ENCODE peak calls at places on chromosomes 11 and 22, in seven cellular contexts. Y, Z, C, R, A, X and B are unnamed samples. For H3K36me3, the result is how much of the 10 kb centered on the place peaks cover.

GRCh38 chr11:18671246-18671645 is 27.3 kb upstream of the TMEM86A start:
- DNase-seq in Z (no peak), R (no peak), A (no peak), C (no peak), Y (peak), X (no peak), B (no peak)

GRCh38 chr11:34806875-34807274 is 109.3 kb downstream of the APIP start:
- DNase-seq in A (no peak), Z (no peak), R (no peak), C (no peak), Y (no peak), X (no peak), B (no peak)

GRCh38 chr11:118691926-118692830 is 12.7 kb upstream of the TREH start:
- DNase-seq in R (no peak), C (no peak), Z (no peak), Y (peak), A (no peak), X (peak), B (no peak)

GRCh38 chr11:102527701-102528100 is 2.8 kb downstream of the MMP7 start:
- DNase-seq in Z (no peak), Y (peak), X (no peak), C (peak), R (no peak), A (no peak), B (no peak)

GRCh38 chr22:38153821-38154562 is 27.6 kb downstream of the PLA2G6 start:
- DNase-seq in A (peak), R (no peak), X (no peak), Y (no peak), Z (peak), C (no peak), B (no peak)

GRCh38 chr22:46522743-46523300 is 14.6 kb downstream of the CELSR1 start:
- DNase-seq in C (no peak), A (no peak), Y (no peak), R (no peak), X (no peak), Z (no peak), B (no peak)

GRCh38 chr22:25551396-25551795 is 13.1 kb upstream of the GRK3 start:
- DNase-seq in A (no peak), R (no peak), Y (no peak), X (no peak), Z (no peak), C (no peak), B (no peak)

GRCh38 chr11:33827206-33827605 is 52.9 kb upstream of the FBXO3 start:
- DNase-seq in Z (no peak), R (no peak), A (no peak), Y (peak), C (no peak), X (no peak), B (no peak)

GRCh38 chr11:114280696-114281095 is 15.5 kb upstream of the NNMT start:
- DNase-seq in X (no peak), R (peak), Y (peak), Z (peak), A (peak), C (peak), B (no peak)

GRCh38 chr11:107836811-107837210 is 21.8 kb downstream of the SLC35F2 start:
- DNase-seq in Z (no peak), X (no peak), C (no peak), Y (peak), R (no peak), A (no peak), B (no peak)

GRCh38 chr11:33682446-33682845 is 18.2 kb downstream of the C11orf91 start:
- DNase-seq in R (no peak), Y (peak), X (no peak), Z (no peak), A (no peak), C (no peak), B (no peak)

GRCh38 chr11:64238076-64238475 is 2.8 kb upstream of the FKBP2 start:
- DNase-seq in A (no peak), Y (no peak), C (no peak), Z (no peak), X (no peak), R (no peak), B (no peak)

GRCh38 chr11:134607963-134608750 is 196.1 kb upstream of the B3GAT1 start:
- DNase-seq in X (no peak), A (no peak), R (no peak), Z (no peak), C (no peak), Y (no peak), B (no peak)

GRCh38 chr11:66543263-66544107 is 2.4 kb downstream of the ZDHHC24 start:
- DNase-seq in R (no peak), Y (no peak), X (peak), A (peak), Z (no peak), C (peak), B (no peak)

GRCh38 chr11:114219559-114220349 is 76.4 kb upstream of the NNMT start:
- DNase-seq in A (no peak), Z (no peak), R (peak), C (no peak), Y (no peak), X (no peak), B (no peak)

GRCh38 chr22:36453266-36453607 is 28.2 kb downstream of the TXN2 start:
- DNase-seq in A (no peak), C (no peak), R (no peak), Y (peak), X (no peak), Z (no peak), B (no peak)

GRCh38 chr11:114377612-114378267 is 22.6 kb downstream of the C11orf71 start:
- DNase-seq in R (no peak), Y (peak), C (peak), Z (no peak), X (no peak), A (no peak), B (no peak)

GRCh38 chr11:13495929-13496328 is at the start of gene PTH:
- DNase-seq in R (no peak), Y (no peak), Z (no peak), A (no peak), X (no peak), C (no peak), B (no peak)

GRCh38 chr22:36425977-36426523 is 38.3 kb upstream of the MYH9 start:
- DNase-seq in A (no peak), X (no peak), Y (no peak), Z (no peak), R (no peak), C (no peak), B (no peak)

GRCh38 chr11:116412118-116412889 is 360.5 kb downstream of the BUD13 start:
- DNase-seq in R (peak), Y (peak), X (no peak), A (no peak), Z (no peak), C (no peak), B (no peak)

GRCh38 chr22:23054531-23055257 is 15.6 kb upstream of the GNAZ start:
- DNase-seq in X (no peak), R (no peak), C (no peak), Y (no peak), A (no peak), Z (no peak), B (no peak)

GRCh38 chr11:80529722-80530121 is 1088.9 kb upstream of the TENM4 start:
- DNase-seq in A (no peak), X (no peak), Z (no peak), Y (no peak), R (no peak), C (no peak), B (no peak)

GRCh38 chr11:73173755-73174494 is 31.8 kb upstream of the FCHSD2 start:
- DNase-seq in C (no peak), X (no peak), A (peak), Z (peak), R (no peak), Y (no peak), B (no peak)

GRCh38 chr11:121540627-121541026 is 87.9 kb upstream of the SORL1-AS1 start:
- DNase-seq in X (no peak), R (no peak), Y (no peak), A (no peak), Z (no peak), C (peak), B (no peak)

GRCh38 chr11:73312806-73313403 is 4.8 kb downstream of the ARHGEF17 start:
- DNase-seq in X (no peak), Y (no peak), A (no peak), R (no peak), C (no peak), Z (peak), B (no peak)

GRCh38 chr11:108340958-108341357 is 118.1 kb downstream of the ATM start:
- DNase-seq in C (no peak), A (no peak), Y (peak), X (no peak), Z (no peak), R (peak), B (no peak)

GRCh38 chr11:21658654-21659193 is 534.2 kb upstream of the ANO5 start:
- DNase-seq in A (no peak), X (no peak), C (no peak), Z (no peak), R (no peak), Y (no peak), B (no peak)

GRCh38 chr11:109735139-109735538 is 313.1 kb downstream of the C11orf87 start:
- DNase-seq in C (peak), X (no peak), A (no peak), R (no peak), Z (no peak), Y (no peak), B (no peak)

GRCh38 chr22:48955351-48956311 is 872.0 kb downstream of the BRD1 start:
- DNase-seq in C (no peak), Y (no peak), R (no peak), X (no peak), A (no peak), Z (no peak), B (no peak)

GRCh38 chr22:37803636-37804371 is 3.9 kb upstream of the GCAT start:
- DNase-seq in Y (no peak), X (no peak), A (no peak), R (no peak), C (no peak), Z (no peak), B (no peak)

GRCh38 chr11:134670247-134670646 is 258.2 kb upstream of the B3GAT1 start:
- DNase-seq in C (no peak), A (no peak), X (no peak), Y (no peak), Z (peak), R (no peak), B (no peak)

GRCh38 chr11:44618561-44619425 is 53.3 kb downstream of the CD82 start:
- DNase-seq in X (no peak), A (no peak), C (no peak), Z (peak), R (no peak), Y (no peak), B (no peak)

GRCh38 chr22:37472418-37473006 is 13.7 kb downstream of the MFNG start:
- DNase-seq in Z (no peak), A (peak), R (no peak), Y (peak), X (peak), C (peak), B (no peak)

GRCh38 chr22:29830585-29830984 is 7.5 kb downstream of the ASCC2 start:
- DNase-seq in X (no peak), C (no peak), Y (peak), Z (no peak), A (no peak), R (no peak), B (no peak)

GRCh38 chr11:24861440-24861839 is 364.6 kb downstream of the LUZP2 start:
- DNase-seq in C (no peak), X (no peak), A (no peak), Z (no peak), R (no peak), Y (no peak), B (no peak)

DNA sequence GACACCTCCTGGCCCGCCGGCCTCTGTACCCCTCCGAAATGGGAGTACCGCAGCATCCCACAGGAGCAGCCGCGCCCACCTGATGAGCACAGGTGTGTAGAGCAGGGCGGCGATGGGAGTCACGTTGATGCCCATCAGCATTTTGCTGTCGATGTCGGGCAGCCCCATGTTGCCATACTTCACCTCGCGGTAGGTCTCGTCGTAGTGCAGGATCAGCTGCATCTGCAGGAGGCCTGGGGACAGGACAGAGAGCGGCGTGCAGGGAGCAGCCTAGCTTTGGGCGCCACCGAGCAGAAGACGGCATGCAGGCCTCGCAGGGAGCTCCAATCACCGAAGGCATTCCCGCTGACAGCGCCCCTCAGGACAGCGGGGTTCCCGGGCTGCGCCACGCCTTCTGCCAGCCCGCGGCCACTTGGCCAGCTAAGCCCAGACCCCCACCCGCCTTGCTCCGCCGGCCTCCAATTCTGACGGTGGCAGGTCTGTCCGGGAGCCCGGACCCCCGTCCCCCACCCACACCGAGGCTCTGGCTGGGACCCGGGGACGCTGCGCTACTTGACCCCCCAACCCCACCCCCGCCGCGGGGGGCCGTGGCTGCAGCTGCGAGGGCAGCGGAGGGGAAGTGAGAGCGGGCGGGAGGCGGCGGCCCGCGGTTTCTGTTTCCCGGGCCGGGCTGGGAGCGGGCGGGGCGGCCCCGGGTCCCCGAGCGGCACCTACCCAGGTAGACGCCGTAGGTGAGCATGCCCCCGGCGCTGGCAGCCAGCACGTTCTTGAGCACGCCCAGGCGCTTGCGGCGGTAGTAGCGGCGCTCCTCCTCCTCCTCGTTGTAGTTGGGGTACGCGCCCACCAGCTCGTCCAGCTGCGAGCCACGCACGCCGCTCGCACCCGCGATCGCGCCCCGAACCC is 703 bp downstream of the UNC93B1 start:
- DNase-seq in X (peak), Z (no peak), A (peak), Y (peak), R (no peak), C (no peak), B (no peak)
- H3K4me3 ChIP-seq in X (no peak), Z (peak), A (peak), Y (peak), R (peak), C (peak), B (peak)

GRCh38 chr11:78069465-78069864 is 5.8 kb downstream of the THRSP start:
- DNase-seq in X (no peak), A (peak), Y (no peak), R (no peak), Z (no peak), C (no peak), B (no peak)
- H3K36me3 ChIP-seq in X (under half), A (under half), Y (under half), R (under half), Z (half or more), C (half or more), B (under half)

DNA sequence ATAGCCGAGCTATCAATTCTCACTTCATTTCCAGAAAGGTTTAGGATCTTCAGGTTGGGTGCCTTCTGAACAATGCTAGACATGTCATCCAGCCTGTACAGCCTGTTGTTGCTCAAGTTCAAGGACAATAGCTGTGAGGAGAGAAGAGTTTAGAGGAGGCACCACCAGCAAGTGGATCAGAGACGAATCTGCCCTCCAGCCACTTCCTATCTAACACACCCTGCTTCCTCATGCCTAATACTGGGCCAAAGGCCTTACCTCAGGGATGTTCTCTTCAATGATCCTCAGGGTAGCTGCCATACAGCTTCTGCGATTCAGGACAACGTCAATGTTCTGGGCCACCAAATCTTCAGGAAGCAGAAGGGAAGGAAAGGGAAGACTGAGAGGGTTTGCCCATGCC is 4.2 kb downstream of the NXF1 start:
- DNase-seq in X (no peak), A (no peak), C (no peak), R (no peak), Z (no peak), Y (no peak), B (no peak)
- H3K4me3 ChIP-seq in X (no peak), A (no peak), C (no peak), R (no peak), Z (no peak), Y (no peak), B (no peak)

GRCh38 chr11:94868468-94868867 is 100.3 kb downstream of the AMOTL1 start:
- DNase-seq in A (no peak), X (no peak), Y (no peak), R (no peak), C (no peak), Z (no peak), B (no peak)
- H3K36me3 ChIP-seq in A (under half), X (under half), Y (under half), R (under half), C (under half), Z (half or more), B (half or more)

GRCh38 chr22:42365337-42365865 is 66.8 kb downstream of the NFAM1 start:
- DNase-seq in A (no peak), Z (peak), Y (no peak), R (no peak), X (no peak), C (peak), B (no peak)
- H3K4me3 ChIP-seq in A (no peak), Z (no peak), Y (no peak), R (no peak), X (no peak), C (peak), B (peak)

DNA sequence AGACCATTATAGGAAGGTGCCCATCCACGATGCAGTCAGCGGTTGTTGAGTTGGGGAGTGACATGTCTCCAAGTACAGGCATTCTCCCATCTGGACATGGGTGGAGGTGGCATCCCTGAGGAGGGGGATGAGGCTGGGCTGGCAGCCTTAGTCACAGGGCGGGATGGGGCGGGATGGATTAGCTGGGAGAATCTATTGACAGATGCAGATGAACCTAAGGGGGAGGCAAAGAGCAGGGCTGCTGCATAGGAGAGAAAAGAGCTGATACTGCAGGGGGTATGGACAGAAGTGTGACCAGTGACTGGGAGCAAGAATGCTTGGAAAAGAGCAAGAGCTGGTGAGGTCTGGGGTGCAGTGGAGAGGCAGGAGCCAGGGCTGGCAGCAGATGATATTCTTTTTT is 42.7 kb downstream of the SCN3B start:
- DNase-seq in C (no peak), Y (no peak), A (no peak), X (no peak), Z (no peak), R (no peak), B (no peak)
- H3K36me3 ChIP-seq in C (under half), Y (half or more), A (under half), X (under half), Z (under half), R (under half), B (under half)

DNA sequence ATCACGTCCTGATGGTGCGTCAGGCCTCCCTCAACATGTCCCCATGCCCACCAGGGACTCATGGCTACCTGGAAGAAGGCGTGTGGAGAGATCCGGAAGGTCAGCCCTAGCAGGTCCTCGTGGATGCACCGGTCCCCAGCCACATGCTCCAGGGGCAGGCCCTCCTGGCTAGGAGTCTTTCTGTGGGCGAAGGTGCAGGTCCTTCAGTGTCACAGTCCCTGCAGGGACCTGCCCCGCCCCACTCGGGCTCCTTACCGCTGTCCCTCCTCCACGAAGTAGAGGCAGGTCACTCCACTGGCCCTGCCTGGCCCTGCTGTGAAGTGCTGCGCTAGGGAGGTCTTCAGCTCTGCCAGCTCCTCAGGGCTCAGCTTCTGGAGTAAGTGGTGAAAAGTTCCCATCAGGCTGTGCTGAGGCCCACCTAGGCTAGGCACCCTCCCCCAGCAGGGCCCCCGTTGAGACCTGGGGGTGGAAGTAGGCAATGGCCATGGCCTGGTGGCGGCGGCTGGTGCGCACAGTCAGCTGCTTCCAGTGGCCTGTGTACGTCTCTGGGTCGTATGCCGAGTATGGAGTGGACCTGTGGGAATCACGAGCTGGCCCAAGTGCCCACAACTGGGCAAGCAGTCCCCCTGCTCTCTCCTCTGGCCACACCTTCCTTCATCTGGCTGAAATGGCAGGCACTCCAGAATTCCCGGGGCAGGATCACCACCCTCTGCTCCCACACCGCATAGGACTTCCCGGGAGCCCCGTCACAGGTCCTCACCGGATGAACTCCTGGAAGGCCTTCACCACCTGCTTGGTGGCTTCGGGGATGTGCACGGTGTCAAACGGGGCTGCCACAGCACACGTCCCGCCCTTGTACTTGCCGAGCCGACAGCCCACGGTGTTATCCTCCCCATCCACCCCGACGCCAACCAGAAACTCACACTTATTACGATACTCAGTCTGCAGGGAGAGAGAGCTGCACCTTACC is 1.1 kb upstream of the RANBP1 start:
- DNase-seq in C (no peak), A (no peak), Y (no peak), Z (no peak), X (no peak), R (no peak), B (no peak)
- H3K4me3 ChIP-seq in C (peak), A (no peak), Y (no peak), Z (no peak), X (no peak), R (no peak), B (no peak)

GRCh38 chr22:35422145-35422544 is 22.2 kb downstream of the MCM5 start:
- DNase-seq in C (no peak), A (no peak), Y (no peak), Z (no peak), R (no peak), X (no peak), B (no peak)
- H3K36me3 ChIP-seq in C (half or more), A (under half), Y (under half), Z (half or more), R (under half), X (under half), B (half or more)